ENCODE peak calls at places on chromosomes 12 and 14, in five cellular contexts. V is H9, M is nephron progenitor cell, F is ovary, B is posterior cingulate gyrus. K is an unnamed sample.

GRCh38 chr14:32542507-32542906 is 213.4 kb downstream of the AKAP6 start:
- DNase-seq in V (no peak), M (no peak), F (no peak), B (no peak), K (no peak)

GRCh38 chr14:99624971-99625370 is 20.0 kb upstream of the HHIPL1 start:
- DNase-seq in V (no peak), M (no peak), F (no peak), B (no peak), K (no peak)

GRCh38 chr14:39006721-39007410 is 96.2 kb downstream of the SEC23A start:
- DNase-seq in V (no peak), M (no peak), F (no peak), B (no peak), K (peak)

GRCh38 chr12:129160282-129160681 is 307.0 kb downstream of the GLT1D1 start:
- DNase-seq in V (no peak), M (no peak), F (no peak), B (no peak), K (no peak)

GRCh38 chr14:53509227-53509822 is 356.2 kb upstream of the DDHD1 start:
- DNase-seq in V (peak), M (no peak), F (peak), B (no peak), K (peak)

GRCh38 chr12:81440001-81440400 is 319.1 kb downstream of the PPFIA2 start:
- DNase-seq in V (no peak), M (no peak), F (no peak), B (no peak), K (peak)

GRCh38 chr12:109523071-109523470 is 45.6 kb downstream of the UBE3B start:
- DNase-seq in V (no peak), M (no peak), F (no peak), B (peak), K (no peak)

GRCh38 chr12:64700532-64700931 is 58.7 kb downstream of the GNS start:
- DNase-seq in V (no peak), M (no peak), F (no peak), B (no peak), K (no peak)

GRCh38 chr12:75836533-75836932 is 195.0 kb downstream of the PHLDA1 start:
- DNase-seq in V (no peak), M (no peak), F (no peak), B (no peak), K (no peak)

GRCh38 chr12:2769866-2770533 is 24.8 kb upstream of the FKBP4 start:
- DNase-seq in V (no peak), M (no peak), F (no peak), B (no peak), K (no peak)

GRCh38 chr12:48794870-48795269 is 6.0 kb upstream of the ADCY6 start:
- DNase-seq in V (peak), M (no peak), F (no peak), B (no peak), K (peak)

GRCh38 chr14:102525213-102526143 is 15.9 kb upstream of the ANKRD9 start:
- DNase-seq in V (no peak), M (no peak), F (no peak), B (no peak), K (no peak)

GRCh38 chr12:109763201-109763841 is 49.7 kb downstream of the FAM222A start:
- DNase-seq in V (peak), M (no peak), F (peak), B (peak), K (peak)

GRCh38 chr14:65565948-65566347 is 153.4 kb downstream of the FUT8 start:
- DNase-seq in V (no peak), M (no peak), F (no peak), B (no peak), K (no peak)

GRCh38 chr12:112303004-112303403 is 79.2 kb downstream of the HECTD4 start:
- DNase-seq in V (no peak), M (no peak), F (no peak), B (no peak), K (peak)

GRCh38 chr12:100427078-100427477 is 46.6 kb upstream of the NR1H4 start:
- DNase-seq in V (no peak), M (no peak), F (no peak), B (no peak), K (no peak)